ENCODE peak calls at places on chromosomes 2 and 18, in five cellular contexts. Y is left lung, P is IMR-90, R is left ventricle myocardium inferior, U is aorta. N is an unnamed sample.

GRCh38 chr2:115976916-115977315 is 1534.5 kb downstream of the DPP10 start:
- DNase-seq in Y (no peak), P (no peak), R (no peak), U (no peak), N (no peak)

GRCh38 chr2:55235724-55236538 is 3.4 kb downstream of the RPS27A start:
- DNase-seq in Y (no peak), P (no peak), R (no peak), U (no peak), N (no peak)

GRCh38 chr2:149490296-149490695 is 97.3 kb downstream of the MMADHC start:
- DNase-seq in Y (no peak), P (no peak), R (no peak), U (no peak), N (no peak)

GRCh38 chr2:86014493-86014892 is 91.2 kb downstream of the POLR1A start:
- DNase-seq in Y (no peak), P (no peak), R (no peak), U (no peak), N (no peak)

GRCh38 chr2:74507926-74508520 is 528 bp upstream of the PCGF1 start:
- DNase-seq in Y (no peak), P (peak; percentile 38), R (no peak), U (no peak), N (peak; percentile 59)

GRCh38 chr2:32746554-32747133 is 118.8 kb downstream of the TTC27 start:
- DNase-seq in Y (no peak), P (no peak), R (no peak), U (no peak), N (no peak)

GRCh38 chr18:54517521-54517920 is 73.5 kb upstream of the DYNAP start:
- DNase-seq in Y (no peak), P (no peak), R (no peak), U (no peak), N (no peak)

GRCh38 chr2:48398285-48399135 is 131.4 kb upstream of the STON1 start:
- DNase-seq in Y (no peak), P (no peak), R (no peak), U (no peak), N (no peak)

GRCh38 chr18:49279041-49279440 is 181.4 kb downstream of the DYM start:
- DNase-seq in Y (no peak), P (no peak), R (no peak), U (no peak), N (no peak)

GRCh38 chr2:238326801-238327365 is 6.6 kb downstream of the TRAF3IP1 start:
- DNase-seq in Y (no peak), P (no peak), R (no peak), U (no peak), N (no peak)

GRCh38 chr2:111037136-111037535 is 83.6 kb upstream of the BCL2L11 start:
- DNase-seq in Y (no peak), P (no peak), R (no peak), U (no peak), N (no peak)

GRCh38 chr2:212022966-212023365 is 515.6 kb downstream of the ERBB4 start:
- DNase-seq in Y (no peak), P (peak; percentile 55), R (no peak), U (no peak), N (no peak)

GRCh38 chr18:13545514-13545913 is 180.8 kb downstream of the FAM210A start:
- DNase-seq in Y (no peak), P (no peak), R (no peak), U (no peak), N (no peak)

GRCh38 chr2:208350610-208351009 is 56.0 kb upstream of the PTH2R start:
- DNase-seq in Y (no peak), P (peak; percentile 89), R (no peak), U (no peak), N (no peak)

GRCh38 chr2:191620144-191620543 is 57.8 kb upstream of the NABP1 start:
- DNase-seq in Y (no peak), P (peak; percentile 64), R (no peak), U (no peak), N (no peak)

GRCh38 chr2:219645631-219646527 is 18.4 kb downstream of the SLC4A3 start:
- DNase-seq in Y (peak; percentile 42), P (peak; percentile 82), R (no peak), U (no peak), N (no peak)

GRCh38 chr2:218727502-218728165 is 17.0 kb downstream of the TTLL4 start:
- DNase-seq in Y (no peak), P (peak; percentile 34), R (no peak), U (no peak), N (no peak)

GRCh38 chr2:221568299-221568698 is 3.8 kb downstream of the EPHA4 start:
- DNase-seq in Y (no peak), P (no peak), R (no peak), U (no peak), N (no peak)

GRCh38 chr18:36634573-36635216 is 194.1 kb downstream of the TPGS2 start:
- DNase-seq in Y (no peak), P (no peak), R (no peak), U (no peak), N (no peak)

GRCh38 chr2:191478754-191479679 is 198.9 kb upstream of the NABP1 start:
- DNase-seq in Y (peak; percentile 53), P (peak; percentile 39), R (peak; percentile 51), U (no peak), N (no peak)

GRCh38 chr2:148048475-148049221 is 27.8 kb downstream of the MBD5 start:
- DNase-seq in Y (no peak), P (peak; percentile 5), R (no peak), U (no peak), N (no peak)

GRCh38 chr2:239580199-239580527 is 179.3 kb upstream of the HDAC4 start:
- DNase-seq in Y (no peak), P (no peak), R (no peak), U (no peak), N (no peak)

GRCh38 chr18:74623047-74623816 is 25.6 kb downstream of the ZNF407 start:
- DNase-seq in Y (no peak), P (peak; percentile 24), R (no peak), U (no peak), N (no peak)

GRCh38 chr18:5851998-5852397 is 43.3 kb downstream of the TMEM200C start:
- DNase-seq in Y (no peak), P (no peak), R (no peak), U (no peak), N (no peak)

GRCh38 chr2:95315801-95316411 is 18.8 kb downstream of the KCNIP3 start:
- DNase-seq in Y (no peak), P (peak; percentile 43), R (no peak), U (no peak), N (no peak)

GRCh38 chr2:288002-288742 is at the start of gene ALKAL2:
- DNase-seq in Y (no peak), P (no peak), R (no peak), U (peak; percentile 80), N (peak; percentile 52)

GRCh38 chr2:95760839-95761525 is 169.2 kb downstream of the TRIM43 start:
- DNase-seq in Y (no peak), P (peak; percentile 88), R (no peak), U (peak; percentile 50), N (no peak)

GRCh38 chr2:151363709-151364108 is 6.3 kb downstream of the TNFAIP6 start:
- DNase-seq in Y (peak; percentile 41), P (no peak), R (peak; percentile 39), U (no peak), N (peak; percentile 61)

GRCh38 chr18:79507076-79507545 is 111.4 kb downstream of the NFATC1 start:
- DNase-seq in Y (peak; percentile 62), P (no peak), R (peak; percentile 86), U (peak; percentile 85), N (peak; percentile 64)

DNA sequence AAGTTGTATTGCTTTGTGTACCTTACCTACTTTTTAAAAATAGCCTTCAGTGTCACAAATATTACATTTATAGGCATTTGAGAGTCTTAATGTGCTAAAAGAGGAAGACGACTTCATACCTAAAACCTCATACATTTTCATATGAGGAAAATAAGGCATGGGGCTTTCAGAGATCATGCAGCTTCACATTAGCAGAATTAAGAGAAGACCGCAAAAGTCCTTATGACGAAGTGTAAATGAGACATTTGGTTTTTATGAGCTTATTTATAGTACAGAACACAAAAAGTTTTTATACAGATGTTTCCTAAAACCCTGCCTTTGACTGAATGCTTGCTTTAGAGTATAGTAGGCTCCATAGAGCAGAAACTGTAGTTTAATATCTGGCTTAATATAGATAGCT is 10.1 kb upstream of the CCDC138 start:
- DNase-seq in Y (no peak), P (no peak), R (no peak), U (no peak), N (no peak)
- H3K27ac ChIP-seq in Y (no peak overlapping the region), P (no peak overlapping the region), R (no peak overlapping the region), U (no peak overlapping the region), N (no peak overlapping the region)

GRCh38 chr2:73436019-73436418 is 50.4 kb downstream of the ALMS1 start:
- DNase-seq in Y (no peak), P (no peak), R (no peak), U (no peak), N (no peak)
- H3K4me3 ChIP-seq in Y (no peak overlapping the region), P (no peak overlapping the region), R (no peak overlapping the region), U (no peak overlapping the region), N (no peak overlapping the region)

GRCh38 chr2:168809537-168809936 is 7.1 kb downstream of the NOSTRIN start:
- DNase-seq in Y (no peak), P (no peak), R (no peak), U (no peak), N (no peak)

GRCh38 chr2:168814939-168815907 is 12.8 kb downstream of the NOSTRIN start:
- DNase-seq in Y (no peak), P (no peak), R (no peak), U (no peak), N (no peak)

GRCh38 chr2:168814046-168814445 is 11.6 kb downstream of the NOSTRIN start:
- DNase-seq in Y (no peak), P (peak; percentile 63), R (no peak), U (no peak), N (no peak)

GRCh38 chr2:168810235-168810634 is 7.8 kb downstream of the NOSTRIN start:
- DNase-seq in Y (no peak), P (no peak), R (no peak), U (no peak), N (no peak)

GRCh38 chr2:168811670-168812069 is 9.2 kb downstream of the NOSTRIN start:
- DNase-seq in Y (no peak), P (no peak), R (no peak), U (no peak), N (no peak)
- H3K4me1 ChIP-seq in Y (no peaks in the 10 kb centered on the region), P (peaks cover 1% of the 10 kb centered on the region), R (peaks cover 79% of the 10 kb centered on the region), U (no peaks in the 10 kb centered on the region), N (no peaks in the 10 kb centered on the region)

GRCh38 chr2:152607793-152608300 is 109.4 kb downstream of the PRPF40A start:
- DNase-seq in Y (no peak), P (no peak), R (no peak), U (no peak), N (no peak)

GRCh38 chr2:152611458-152612231 is 105.6 kb downstream of the PRPF40A start:
- DNase-seq in Y (peak; percentile 43), P (peak; percentile 80), R (peak; percentile 30), U (no peak), N (no peak)

GRCh38 chr2:152609174-152609573 is 108.1 kb downstream of the PRPF40A start:
- DNase-seq in Y (no peak), P (no peak), R (no peak), U (no peak), N (no peak)

GRCh38 chr2:152606965-152607364 is 110.3 kb downstream of the PRPF40A start:
- DNase-seq in Y (no peak), P (no peak), R (no peak), U (no peak), N (no peak)

DNA sequence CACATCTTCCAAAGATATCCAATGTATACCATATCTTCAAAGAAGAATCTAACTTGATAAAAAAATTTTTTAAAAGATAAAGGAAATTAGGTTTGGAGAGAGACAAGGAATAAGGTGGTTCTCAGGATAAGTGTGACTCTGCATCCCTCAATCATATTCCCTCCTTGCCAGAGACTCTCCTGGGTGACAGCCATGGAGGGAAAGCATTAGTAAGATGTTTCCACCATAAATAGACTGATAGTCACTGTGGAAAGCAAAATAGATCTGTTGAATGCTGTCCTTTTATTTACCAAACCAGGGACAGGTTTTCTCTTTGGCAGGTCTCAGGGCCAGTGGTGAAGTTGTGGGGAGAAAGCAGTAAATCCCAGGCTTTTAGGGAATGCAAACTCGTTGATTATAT is 107.6 kb downstream of the PRPF40A start:
- DNase-seq in Y (no peak), P (no peak), R (no peak), U (no peak), N (no peak)
- H3K27ac ChIP-seq in Y (no peak overlapping the region), P (no peak overlapping the region), R (no peak overlapping the region), U (no peak overlapping the region), N (no peak overlapping the region)

N was measured in lower lobe of right lung.